ENCODE peak calls at places on chromosomes 5 and 9, in six cellular contexts. D is HCT116, R is endothelial cell of umbilical vein, U is H1, K is HepG2, P is SK-N-SH. V is an unnamed sample.

GRCh38 chr9:71716138-71716909 is 52.0 kb downstream of the CEMIP2 start:
- DNase-seq in D (no peak), K (no peak), P (peak), R (peak), U (no peak), V (no peak)

GRCh38 chr9:92664394-92665152 is 5.4 kb downstream of the IPPK start:
- DNase-seq in D (no peak), K (no peak), R (no peak), P (no peak), U (no peak), V (no peak)

GRCh38 chr5:133827001-133827400 is 141.4 kb downstream of the C5orf15 start:
- DNase-seq in D (no peak), P (no peak), R (no peak), K (no peak), U (no peak), V (no peak)

GRCh38 chr5:137693307-137693950 is 42.5 kb downstream of the KLHL3 start:
- DNase-seq in U (no peak), R (no peak), P (no peak), D (no peak), K (no peak), V (no peak)

GRCh38 chr5:14128079-14128478 is 15.1 kb upstream of the TRIO start:
- DNase-seq in P (no peak), K (no peak), U (no peak), D (no peak), R (no peak), V (no peak)

GRCh38 chr5:54309237-54309636 is 1.1 kb downstream of the ARL15 start:
- DNase-seq in U (no peak), P (peak), D (no peak), K (no peak), R (peak), V (no peak)

GRCh38 chr5:102796481-102796880 is 41.4 kb downstream of the PAM start:
- DNase-seq in P (no peak), K (peak), D (no peak), U (no peak), R (no peak), V (no peak)

GRCh38 chr5:142584843-142585242 is 101.0 kb downstream of the FGF1 start:
- DNase-seq in U (no peak), R (no peak), P (no peak), D (no peak), K (no peak), V (no peak)

GRCh38 chr9:81686614-81687520 is 2.5 kb downstream of the TLE1 start:
- DNase-seq in P (peak), D (peak), K (peak), U (no peak), R (peak), V (no peak)
- H3K9ac ChIP-seq in P (peak), D (peak), K (peak), U (peak), R (peak), V (no peak)

GRCh38 chr5:179131886-179132585 is 71.9 kb downstream of the ZNF354C start:
- DNase-seq in D (no peak), R (no peak), U (no peak), K (no peak), P (no peak), V (no peak)
- TF ChIP-seq MAX in D (no peak), R (no peak), U (no peak), K (no peak), P (no peak), V (no peak)

GRCh38 chr9:127935765-127936221 is 1.9 kb downstream of the DPM2 start:
- DNase-seq in K (no peak), P (no peak), U (no peak), D (no peak), R (no peak), V (no peak)
- H3K9ac ChIP-seq in K (no peak), P (peak), U (no peak), D (peak), R (no peak), V (no peak)

GRCh38 chr5:154826-155225 is 36.5 kb upstream of the LRRC14B start:
- DNase-seq in U (no peak), D (no peak), P (peak), R (no peak), K (no peak), V (no peak)

GRCh38 chr5:157126-157715 is 34.1 kb upstream of the LRRC14B start:
- DNase-seq in P (no peak), D (no peak), K (no peak), R (no peak), U (no peak), V (no peak)

GRCh38 chr5:156411-157072 is 34.8 kb upstream of the LRRC14B start:
- DNase-seq in K (no peak), P (no peak), D (no peak), U (no peak), R (no peak), V (no peak)

GRCh38 chr5:154236-154635 is 37.1 kb upstream of the LRRC14B start:
- DNase-seq in P (no peak), U (no peak), R (peak), D (no peak), K (no peak), V (no peak)

DNA sequence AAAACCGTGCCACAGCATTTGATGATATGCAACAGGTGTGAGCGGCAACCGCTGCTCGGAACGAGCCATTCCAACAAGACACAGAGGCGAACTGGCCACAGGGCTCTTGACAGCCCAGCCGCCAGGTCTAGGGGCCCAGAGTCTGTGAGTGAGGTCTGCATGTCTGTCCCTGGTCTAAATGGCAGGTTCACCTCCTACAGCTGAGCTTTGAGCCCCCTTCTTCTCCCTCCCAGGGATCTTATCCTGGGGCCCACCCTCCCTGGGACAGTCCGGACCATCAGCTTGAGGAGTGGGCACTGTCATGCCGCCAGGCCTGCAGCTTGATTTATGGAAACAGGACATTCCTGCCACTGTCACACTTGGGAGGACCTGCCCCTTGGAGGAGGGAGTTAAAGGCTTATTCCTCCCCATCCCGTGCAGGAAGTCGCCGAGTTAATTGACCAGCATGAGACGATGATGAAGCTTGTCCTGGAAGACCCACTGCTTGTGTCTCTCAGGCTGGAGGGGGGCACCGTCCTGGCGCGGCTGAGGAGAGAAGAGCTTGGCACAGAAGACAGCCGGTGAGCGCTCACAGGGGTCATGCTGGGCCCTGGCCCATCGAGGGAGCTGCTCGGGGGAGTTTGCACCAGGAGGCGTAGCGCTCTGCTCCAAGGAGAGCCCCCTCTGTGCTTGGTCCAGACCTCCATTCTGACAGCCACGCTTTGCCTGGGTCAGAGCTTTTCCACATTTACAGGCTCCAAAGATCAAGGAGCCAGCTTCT is 35.5 kb upstream of the LRRC14B start:
- DNase-seq in K (no peak), U (no peak), D (no peak), R (no peak), P (no peak), V (no peak)
- TF ChIP-seq MAX in K (no peak), U (no peak), D (no peak), R (no peak), P (no peak), V (no peak)

GRCh38 chr9:129382281-129383004 is 204.4 kb upstream of the IER5L start:
- DNase-seq in U (no peak), D (no peak), R (no peak), K (no peak), P (peak), V (no peak)
- H3K9ac ChIP-seq in U (no peak), D (peak), R (no peak), K (no peak), P (no peak), V (no peak)

GRCh38 chr5:124803617-124804331 is 57.3 kb upstream of the ZNF608 start:
- DNase-seq in P (no peak), R (no peak), U (no peak), D (no peak), K (no peak), V (no peak)

GRCh38 chr5:124797665-124798087 is 51.2 kb upstream of the ZNF608 start:
- DNase-seq in P (no peak), K (no peak), D (no peak), U (no peak), R (no peak), V (no peak)

GRCh38 chr5:124798890-124799289 is 52.5 kb upstream of the ZNF608 start:
- DNase-seq in U (no peak), R (no peak), P (no peak), K (no peak), D (no peak), V (no peak)

GRCh38 chr5:124806026-124806856 is 59.8 kb upstream of the ZNF608 start:
- DNase-seq in U (peak), K (peak), P (peak), R (peak), D (no peak), V (no peak)

GRCh38 chr5:124801551-124801950 is 55.1 kb upstream of the ZNF608 start:
- DNase-seq in U (no peak), R (no peak), K (no peak), P (no peak), D (no peak), V (no peak)
- TF ChIP-seq MAX in U (no peak), R (no peak), K (no peak), P (no peak), D (no peak), V (no peak)

GRCh38 chr5:33312631-33313030 is 128.1 kb upstream of the TARS1 start:
- DNase-seq in D (no peak), U (no peak), K (no peak), P (no peak), R (no peak), V (no peak)

GRCh38 chr5:33309780-33310345 is 130.9 kb upstream of the TARS1 start:
- DNase-seq in K (no peak), P (no peak), U (no peak), D (no peak), R (no peak), V (no peak)

GRCh38 chr5:33313150-33313549 is 127.6 kb upstream of the TARS1 start:
- DNase-seq in R (peak), D (peak), P (no peak), U (no peak), K (no peak), V (no peak)

GRCh38 chr5:33310471-33310870 is 130.3 kb upstream of the TARS1 start:
- DNase-seq in P (no peak), K (no peak), D (no peak), R (no peak), U (no peak), V (no peak)

GRCh38 chr5:33311893-33312292 is 128.9 kb upstream of the TARS1 start:
- DNase-seq in U (no peak), K (no peak), R (peak), D (peak), P (no peak), V (no peak)
- H3K9ac ChIP-seq in U (no peak), K (no peak), R (no peak), D (no peak), P (peak), V (no peak)

DNA sequence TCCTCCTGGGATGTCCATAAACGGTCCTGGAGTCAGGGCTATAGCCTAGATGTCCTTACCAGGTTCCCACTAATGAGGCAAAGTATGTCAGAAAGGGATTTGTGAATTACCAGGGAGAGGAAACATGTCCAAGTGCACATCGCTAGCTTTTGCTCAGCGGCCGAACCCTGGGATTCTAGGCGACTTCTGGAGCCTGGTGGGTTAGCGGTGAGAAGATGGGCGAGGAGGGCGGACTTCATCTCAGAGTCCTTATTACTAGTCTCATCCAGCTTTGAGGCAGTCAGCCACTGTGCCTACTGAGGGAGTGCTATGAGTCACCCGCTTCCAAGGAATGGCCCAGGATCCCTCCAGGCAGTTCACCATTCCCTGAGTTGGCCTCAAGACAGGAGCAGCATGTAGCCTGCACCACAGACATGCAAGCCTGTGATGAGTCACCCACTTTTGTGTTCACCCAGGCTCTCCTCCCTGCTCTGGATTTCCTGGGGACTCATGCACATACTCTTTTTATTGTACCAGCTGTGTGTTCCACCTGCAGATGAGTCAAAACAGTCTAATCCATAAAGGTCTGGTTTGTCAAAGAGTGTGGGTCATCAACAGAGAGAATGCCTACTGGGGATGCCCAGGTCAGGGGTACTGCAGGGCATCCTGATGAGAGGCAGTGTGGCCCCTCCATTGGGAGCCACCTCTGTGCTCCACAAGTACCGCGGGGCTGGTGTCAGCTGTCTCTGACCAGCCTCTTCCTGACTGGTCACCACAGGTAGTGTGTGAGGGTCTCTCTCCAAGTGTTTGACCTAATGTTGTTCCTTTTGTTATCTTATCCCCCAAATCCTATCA is 20.2 kb downstream of the SLC22A5 start:
- DNase-seq in P (no peak), K (no peak), D (peak), R (peak), U (no peak), V (no peak)
- TF ChIP-seq MAX in P (peak), K (no peak), D (no peak), R (no peak), U (no peak), V (no peak)

V was measured in GM12878.